ENCODE peak calls at places on chromosomes 2 and 18, in seven cellular contexts. One of them, this sample, is unnamed.

GRCh38 chr2:218010116-218010837 is 7.5 kb upstream of the TNS1 start:
- DNase-seq in fibroblast of lung: peak
- DNase-seq in gastrocnemius medialis: no peak
- DNase-seq in cardiac muscle cell: peak
- DNase-seq in fibroblast of the aortic adventitia: no peak
- DNase-seq in fibroblast of pulmonary artery: peak
- DNase-seq in dorsolateral prefrontal cortex: no peak
- DNase-seq in this sample: peak

GRCh38 chr2:168997794-168998193 is 33.3 kb downstream of the ABCB11 start:
- DNase-seq in fibroblast of lung: no peak
- DNase-seq in fibroblast of pulmonary artery: no peak
- DNase-seq in dorsolateral prefrontal cortex: no peak
- DNase-seq in gastrocnemius medialis: no peak
- DNase-seq in cardiac muscle cell: no peak
- DNase-seq in fibroblast of the aortic adventitia: no peak
- DNase-seq in this sample: no peak

GRCh38 chr2:221822416-221822815 is 250.3 kb upstream of the EPHA4 start:
- DNase-seq in fibroblast of lung: no peak
- DNase-seq in dorsolateral prefrontal cortex: no peak
- DNase-seq in cardiac muscle cell: no peak
- DNase-seq in gastrocnemius medialis: no peak
- DNase-seq in fibroblast of pulmonary artery: peak
- DNase-seq in fibroblast of the aortic adventitia: peak
- DNase-seq in this sample: peak

GRCh38 chr2:62505109-62505508 is 886 bp downstream of the TMEM17 start:
- DNase-seq in fibroblast of the aortic adventitia: no peak
- DNase-seq in fibroblast of lung: no peak
- DNase-seq in gastrocnemius medialis: no peak
- DNase-seq in cardiac muscle cell: no peak
- DNase-seq in dorsolateral prefrontal cortex: no peak
- DNase-seq in fibroblast of pulmonary artery: no peak
- DNase-seq in this sample: peak

GRCh38 chr18:48017625-48018024 is 87.2 kb upstream of the SMAD2 start:
- DNase-seq in fibroblast of pulmonary artery: peak
- DNase-seq in cardiac muscle cell: peak
- DNase-seq in fibroblast of the aortic adventitia: peak
- DNase-seq in gastrocnemius medialis: no peak
- DNase-seq in fibroblast of lung: peak
- DNase-seq in dorsolateral prefrontal cortex: no peak
- DNase-seq in this sample: peak

GRCh38 chr2:168526641-168527040 is 70.6 kb downstream of the CERS6 start:
- DNase-seq in fibroblast of lung: peak
- DNase-seq in fibroblast of pulmonary artery: peak
- DNase-seq in gastrocnemius medialis: peak
- DNase-seq in dorsolateral prefrontal cortex: no peak
- DNase-seq in cardiac muscle cell: peak
- DNase-seq in fibroblast of the aortic adventitia: peak
- DNase-seq in this sample: peak

GRCh38 chr2:36797324-36798070 is 101.0 kb downstream of the VIT start:
- DNase-seq in dorsolateral prefrontal cortex: no peak
- DNase-seq in fibroblast of pulmonary artery: no peak
- DNase-seq in fibroblast of the aortic adventitia: no peak
- DNase-seq in cardiac muscle cell: no peak
- DNase-seq in fibroblast of lung: no peak
- DNase-seq in gastrocnemius medialis: no peak
- DNase-seq in this sample: no peak

GRCh38 chr2:237391140-237391539 is 22.8 kb downstream of the COL6A3 start:
- DNase-seq in cardiac muscle cell: no peak
- DNase-seq in fibroblast of the aortic adventitia: no peak
- DNase-seq in fibroblast of lung: no peak
- DNase-seq in gastrocnemius medialis: no peak
- DNase-seq in fibroblast of pulmonary artery: peak
- DNase-seq in dorsolateral prefrontal cortex: no peak
- DNase-seq in this sample: peak

GRCh38 chr2:132276571-132276981 is 114.8 kb upstream of the ANKRD30BL start:
- DNase-seq in dorsolateral prefrontal cortex: no peak
- DNase-seq in fibroblast of lung: no peak
- DNase-seq in fibroblast of the aortic adventitia: no peak
- DNase-seq in cardiac muscle cell: no peak
- DNase-seq in gastrocnemius medialis: no peak
- DNase-seq in fibroblast of pulmonary artery: no peak
- DNase-seq in this sample: no peak

GRCh38 chr2:105886029-105886454 is 141.3 kb downstream of the NCK2 start:
- DNase-seq in cardiac muscle cell: peak
- DNase-seq in gastrocnemius medialis: no peak
- DNase-seq in fibroblast of lung: peak
- DNase-seq in fibroblast of the aortic adventitia: peak
- DNase-seq in fibroblast of pulmonary artery: peak
- DNase-seq in dorsolateral prefrontal cortex: no peak
- DNase-seq in this sample: peak

GRCh38 chr18:77078671-77079070 is 53.9 kb downstream of the MBP start:
- DNase-seq in cardiac muscle cell: no peak
- DNase-seq in gastrocnemius medialis: no peak
- DNase-seq in dorsolateral prefrontal cortex: no peak
- DNase-seq in fibroblast of the aortic adventitia: no peak
- DNase-seq in fibroblast of lung: no peak
- DNase-seq in fibroblast of pulmonary artery: no peak
- DNase-seq in this sample: no peak

GRCh38 chr18:11260963-11261441 is 111.6 kb upstream of the PIEZO2 start:
- DNase-seq in dorsolateral prefrontal cortex: no peak
- DNase-seq in fibroblast of the aortic adventitia: no peak
- DNase-seq in fibroblast of lung: no peak
- DNase-seq in cardiac muscle cell: no peak
- DNase-seq in gastrocnemius medialis: no peak
- DNase-seq in fibroblast of pulmonary artery: no peak
- DNase-seq in this sample: no peak

GRCh38 chr2:145752091-145752806 is 1232.3 kb upstream of the ZEB2 start:
- DNase-seq in gastrocnemius medialis: peak
- DNase-seq in fibroblast of the aortic adventitia: peak
- DNase-seq in fibroblast of lung: peak
- DNase-seq in dorsolateral prefrontal cortex: no peak
- DNase-seq in cardiac muscle cell: peak
- DNase-seq in fibroblast of pulmonary artery: peak
- DNase-seq in this sample: peak

DNA sequence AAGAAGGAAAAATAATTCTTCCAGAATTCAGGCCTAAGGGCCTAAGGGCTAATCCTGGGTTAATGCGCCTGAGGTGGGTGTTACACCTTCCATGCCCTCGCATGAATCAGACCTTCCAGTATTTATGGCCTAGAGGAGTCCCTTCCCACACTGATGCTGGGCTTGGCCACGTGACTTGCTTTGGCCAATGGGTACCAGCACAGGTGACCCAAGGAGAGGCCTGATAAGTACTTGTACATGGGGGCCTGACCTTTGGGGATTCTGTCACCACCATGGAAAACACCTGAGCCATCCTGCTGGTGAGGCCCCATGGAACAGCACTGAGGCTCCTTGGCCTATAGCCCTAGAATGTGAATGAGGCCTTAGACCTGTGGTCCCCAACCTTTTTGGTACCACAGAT is 79.8 kb downstream of the TNFRSF11A start:
- DNase-seq in dorsolateral prefrontal cortex: no peak
- DNase-seq in fibroblast of pulmonary artery: no peak
- DNase-seq in cardiac muscle cell: no peak
- DNase-seq in gastrocnemius medialis: no peak
- DNase-seq in fibroblast of the aortic adventitia: no peak
- DNase-seq in fibroblast of lung: no peak
- DNase-seq in this sample: no peak
- H3K4me3 ChIP-seq in dorsolateral prefrontal cortex: no peak
- H3K4me3 ChIP-seq in fibroblast of pulmonary artery: no peak
- H3K4me3 ChIP-seq in cardiac muscle cell: no peak
- H3K4me3 ChIP-seq in gastrocnemius medialis: no peak
- H3K4me3 ChIP-seq in fibroblast of the aortic adventitia: no peak
- H3K4me3 ChIP-seq in fibroblast of lung: no peak
- H3K4me3 ChIP-seq in this sample: no peak

GRCh38 chr18:7169601-7170000 is 52.0 kb upstream of the LAMA1 start:
- DNase-seq in fibroblast of pulmonary artery: no peak
- DNase-seq in gastrocnemius medialis: no peak
- DNase-seq in cardiac muscle cell: no peak
- DNase-seq in dorsolateral prefrontal cortex: no peak
- DNase-seq in fibroblast of the aortic adventitia: no peak
- DNase-seq in fibroblast of lung: no peak
- DNase-seq in this sample: no peak

GRCh38 chr18:7170292-7170691 is 52.7 kb upstream of the LAMA1 start:
- DNase-seq in fibroblast of the aortic adventitia: no peak
- DNase-seq in dorsolateral prefrontal cortex: no peak
- DNase-seq in fibroblast of lung: no peak
- DNase-seq in gastrocnemius medialis: no peak
- DNase-seq in fibroblast of pulmonary artery: no peak
- DNase-seq in cardiac muscle cell: no peak
- DNase-seq in this sample: no peak

GRCh38 chr18:7168408-7168807 is 50.8 kb upstream of the LAMA1 start:
- DNase-seq in fibroblast of the aortic adventitia: no peak
- DNase-seq in cardiac muscle cell: no peak
- DNase-seq in fibroblast of pulmonary artery: no peak
- DNase-seq in gastrocnemius medialis: no peak
- DNase-seq in dorsolateral prefrontal cortex: no peak
- DNase-seq in fibroblast of lung: no peak
- DNase-seq in this sample: no peak

GRCh38 chr18:7165846-7166393 is 48.3 kb upstream of the LAMA1 start:
- DNase-seq in fibroblast of lung: no peak
- DNase-seq in fibroblast of the aortic adventitia: no peak
- DNase-seq in dorsolateral prefrontal cortex: no peak
- DNase-seq in fibroblast of pulmonary artery: no peak
- DNase-seq in cardiac muscle cell: no peak
- DNase-seq in gastrocnemius medialis: no peak
- DNase-seq in this sample: no peak

DNA sequence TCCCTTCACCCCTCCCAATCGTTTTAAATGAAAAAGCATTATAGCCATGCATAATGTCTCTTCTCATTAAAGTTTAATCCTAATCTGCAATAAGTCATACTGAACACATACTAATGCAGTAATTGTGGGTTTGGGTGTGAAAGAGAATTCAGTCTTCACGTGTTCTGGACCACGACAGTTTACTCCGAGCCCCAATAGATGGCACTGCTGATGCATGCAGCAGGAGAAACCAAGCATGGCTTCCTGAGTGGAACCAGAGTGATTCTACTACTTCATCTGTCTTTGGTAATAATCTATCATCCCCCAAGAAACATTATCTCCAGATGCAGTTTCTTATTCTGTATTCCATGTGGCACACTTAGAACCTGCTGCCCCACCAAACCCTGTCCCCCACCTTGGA is 47.0 kb upstream of the LAMA1 start:
- DNase-seq in cardiac muscle cell: peak
- DNase-seq in dorsolateral prefrontal cortex: peak
- DNase-seq in gastrocnemius medialis: no peak
- DNase-seq in fibroblast of pulmonary artery: peak
- DNase-seq in fibroblast of the aortic adventitia: no peak
- DNase-seq in fibroblast of lung: peak
- DNase-seq in this sample: peak
- TF ChIP-seq CTCF in cardiac muscle cell: peak
- TF ChIP-seq CTCF in dorsolateral prefrontal cortex: peak
- TF ChIP-seq CTCF in gastrocnemius medialis: no peak
- TF ChIP-seq CTCF in fibroblast of pulmonary artery: peak
- TF ChIP-seq CTCF in fibroblast of the aortic adventitia: no peak
- TF ChIP-seq CTCF in fibroblast of lung: peak
- TF ChIP-seq CTCF in this sample: peak

GRCh38 chr18:31774477-31774785 is 13.8 kb upstream of the SLC25A52 start:
- DNase-seq in dorsolateral prefrontal cortex: no peak
- DNase-seq in fibroblast of lung: no peak
- DNase-seq in fibroblast of the aortic adventitia: no peak
- DNase-seq in fibroblast of pulmonary artery: no peak
- DNase-seq in gastrocnemius medialis: no peak
- DNase-seq in cardiac muscle cell: no peak
- DNase-seq in this sample: no peak
- H3K4me3 ChIP-seq in dorsolateral prefrontal cortex: no peak
- H3K4me3 ChIP-seq in fibroblast of lung: no peak
- H3K4me3 ChIP-seq in fibroblast of the aortic adventitia: no peak
- H3K4me3 ChIP-seq in fibroblast of pulmonary artery: no peak
- H3K4me3 ChIP-seq in gastrocnemius medialis: no peak
- H3K4me3 ChIP-seq in cardiac muscle cell: no peak
- H3K4me3 ChIP-seq in this sample: no peak

GRCh38 chr2:583666-584065 is 93.5 kb downstream of the TMEM18 start:
- DNase-seq in dorsolateral prefrontal cortex: no peak
- DNase-seq in cardiac muscle cell: no peak
- DNase-seq in gastrocnemius medialis: no peak
- DNase-seq in fibroblast of lung: no peak
- DNase-seq in fibroblast of pulmonary artery: no peak
- DNase-seq in fibroblast of the aortic adventitia: no peak
- DNase-seq in this sample: no peak
- TF ChIP-seq CTCF in dorsolateral prefrontal cortex: no peak
- TF ChIP-seq CTCF in cardiac muscle cell: no peak
- TF ChIP-seq CTCF in gastrocnemius medialis: no peak
- TF ChIP-seq CTCF in fibroblast of lung: no peak
- TF ChIP-seq CTCF in fibroblast of pulmonary artery: no peak
- TF ChIP-seq CTCF in fibroblast of the aortic adventitia: no peak
- TF ChIP-seq CTCF in this sample: no peak

GRCh38 chr2:127220102-127220806 is at the start of gene CYP27C1:
- DNase-seq in gastrocnemius medialis: no peak
- DNase-seq in cardiac muscle cell: peak
- DNase-seq in fibroblast of lung: peak
- DNase-seq in fibroblast of the aortic adventitia: peak
- DNase-seq in dorsolateral prefrontal cortex: no peak
- DNase-seq in fibroblast of pulmonary artery: no peak
- DNase-seq in this sample: no peak

GRCh38 chr2:127217470-127218325 is 2.4 kb downstream of the CYP27C1 start:
- DNase-seq in fibroblast of lung: no peak
- DNase-seq in cardiac muscle cell: no peak
- DNase-seq in dorsolateral prefrontal cortex: no peak
- DNase-seq in fibroblast of pulmonary artery: no peak
- DNase-seq in fibroblast of the aortic adventitia: no peak
- DNase-seq in gastrocnemius medialis: no peak
- DNase-seq in this sample: no peak

GRCh38 chr2:127218843-127219715 is 1.0 kb downstream of the CYP27C1 start:
- DNase-seq in fibroblast of lung: no peak
- DNase-seq in fibroblast of pulmonary artery: no peak
- DNase-seq in gastrocnemius medialis: no peak
- DNase-seq in fibroblast of the aortic adventitia: no peak
- DNase-seq in dorsolateral prefrontal cortex: no peak
- DNase-seq in cardiac muscle cell: peak
- DNase-seq in this sample: no peak

GRCh38 chr2:127220807-127221527 is 868 bp upstream of the CYP27C1 start:
- DNase-seq in gastrocnemius medialis: no peak
- DNase-seq in fibroblast of lung: no peak
- DNase-seq in fibroblast of pulmonary artery: no peak
- DNase-seq in cardiac muscle cell: peak
- DNase-seq in dorsolateral prefrontal cortex: no peak
- DNase-seq in fibroblast of the aortic adventitia: no peak
- DNase-seq in this sample: no peak

GRCh38 chr2:127219716-127220090 is 396 bp downstream of the CYP27C1 start:
- DNase-seq in gastrocnemius medialis: no peak
- DNase-seq in dorsolateral prefrontal cortex: no peak
- DNase-seq in fibroblast of lung: no peak
- DNase-seq in fibroblast of pulmonary artery: no peak
- DNase-seq in fibroblast of the aortic adventitia: no peak
- DNase-seq in cardiac muscle cell: no peak
- DNase-seq in this sample: no peak
- H3K4me3 ChIP-seq in gastrocnemius medialis: peak
- H3K4me3 ChIP-seq in dorsolateral prefrontal cortex: peak
- H3K4me3 ChIP-seq in fibroblast of lung: no peak
- H3K4me3 ChIP-seq in fibroblast of pulmonary artery: peak
- H3K4me3 ChIP-seq in fibroblast of the aortic adventitia: peak
- H3K4me3 ChIP-seq in cardiac muscle cell: peak
- H3K4me3 ChIP-seq in this sample: peak

GRCh38 chr18:78659748-78660147 is 319.9 kb upstream of the SALL3 start:
- DNase-seq in fibroblast of pulmonary artery: no peak
- DNase-seq in dorsolateral prefrontal cortex: no peak
- DNase-seq in gastrocnemius medialis: no peak
- DNase-seq in fibroblast of the aortic adventitia: no peak
- DNase-seq in fibroblast of lung: no peak
- DNase-seq in cardiac muscle cell: no peak
- DNase-seq in this sample: no peak
- TF ChIP-seq CTCF in fibroblast of pulmonary artery: no peak
- TF ChIP-seq CTCF in dorsolateral prefrontal cortex: peak
- TF ChIP-seq CTCF in gastrocnemius medialis: no peak
- TF ChIP-seq CTCF in fibroblast of the aortic adventitia: no peak
- TF ChIP-seq CTCF in fibroblast of lung: no peak
- TF ChIP-seq CTCF in cardiac muscle cell: no peak
- TF ChIP-seq CTCF in this sample: no peak

This sample was measured in AG10803.